ENCODE peak calls at places on chromosomes 12 and 14, in seven cellular contexts. U, B, F, P, N, D and H are unnamed samples. For H3K36me3 and H3K9me3, the result is how much of the 10 kb centered on the place peaks cover.

GRCh38 chr14:61569783-61570182 is 125.5 kb upstream of the HIF1A start:
- DNase-seq in U (peak), B (peak), F (peak), P (no peak), N (peak), D (peak), H (no peak)

GRCh38 chr12:3442397-3442796 is 48.6 kb upstream of the PRMT8 start:
- DNase-seq in U (no peak), B (peak), F (no peak), P (no peak), N (no peak), D (no peak), H (no peak)

GRCh38 chr14:105249175-105250007 is 1.1 kb downstream of the BTBD6 start:
- DNase-seq in U (peak), B (no peak), F (no peak), P (peak), N (no peak), D (no peak), H (peak)

GRCh38 chr14:83047436-83047835 is 1513.8 kb upstream of the SEL1L start:
- DNase-seq in U (no peak), B (no peak), F (no peak), P (no peak), N (no peak), D (no peak), H (no peak)

GRCh38 chr12:93616584-93617101 is 44.2 kb downstream of the SOCS2 start:
- DNase-seq in U (no peak), B (no peak), F (peak), P (no peak), N (no peak), D (no peak), H (no peak)

GRCh38 chr12:77625441-77625840 is 205.3 kb upstream of the NAV3 start:
- DNase-seq in U (no peak), B (no peak), F (no peak), P (no peak), N (no peak), D (no peak), H (no peak)

GRCh38 chr12:30952036-30952435 is 25.5 kb downstream of the TSPAN11 start:
- DNase-seq in U (no peak), B (no peak), F (no peak), P (no peak), N (no peak), D (no peak), H (no peak)

GRCh38 chr12:59787610-59788009 is 191.8 kb downstream of the SLC16A7 start:
- DNase-seq in U (no peak), B (no peak), F (no peak), P (no peak), N (no peak), D (no peak), H (no peak)

GRCh38 chr14:95499354-95499750 is 17.1 kb downstream of the SYNE3 start:
- DNase-seq in U (no peak), B (no peak), F (no peak), P (no peak), N (no peak), D (no peak), H (no peak)

GRCh38 chr14:95498622-95499353 is 17.7 kb downstream of the SYNE3 start:
- DNase-seq in U (no peak), B (no peak), F (no peak), P (peak), N (peak), D (no peak), H (peak)

GRCh38 chr14:95500201-95500681 is 16.2 kb downstream of the SYNE3 start:
- DNase-seq in U (no peak), B (no peak), F (no peak), P (no peak), N (peak), D (no peak), H (peak)

GRCh38 chr14:95502381-95502950 is 14.0 kb downstream of the SYNE3 start:
- DNase-seq in U (no peak), B (no peak), F (no peak), P (peak), N (no peak), D (no peak), H (no peak)

DNA sequence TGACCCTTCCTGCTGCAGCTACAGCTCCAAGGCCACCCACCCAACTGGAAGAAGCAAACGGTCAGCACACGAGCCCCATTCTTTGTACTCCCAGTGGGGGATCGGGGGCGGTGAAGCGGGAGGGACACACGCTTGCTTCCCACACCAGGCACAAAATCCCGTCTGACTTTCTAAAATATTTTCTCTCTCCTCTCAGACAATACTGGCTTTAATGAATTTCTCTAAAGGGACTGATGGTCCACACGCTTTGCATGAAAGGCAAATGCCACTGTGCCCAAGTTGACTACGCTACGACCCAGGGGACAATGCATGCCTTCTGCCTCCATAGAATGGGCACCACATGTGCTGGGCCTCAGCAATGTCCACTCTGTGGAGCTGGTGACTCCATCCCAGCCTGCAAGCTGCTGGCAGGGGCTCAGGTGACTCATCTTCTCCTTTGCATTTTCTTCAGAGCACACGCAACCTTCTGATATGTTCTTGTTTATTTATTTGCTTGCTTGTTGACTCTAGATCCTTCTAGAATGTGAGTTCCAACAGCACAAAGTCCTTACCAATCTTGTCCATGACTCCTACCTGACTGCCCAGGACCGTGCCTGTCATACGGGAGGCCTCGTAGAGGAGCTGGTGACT is 15.6 kb downstream of the SYNE3 start:
- DNase-seq in U (no peak), B (no peak), F (no peak), P (no peak), N (peak), D (no peak), H (peak)
- H3K36me3 ChIP-seq in U (under half), B (under half), F (under half), P (under half), N (under half), D (under half), H (under half)

DNA sequence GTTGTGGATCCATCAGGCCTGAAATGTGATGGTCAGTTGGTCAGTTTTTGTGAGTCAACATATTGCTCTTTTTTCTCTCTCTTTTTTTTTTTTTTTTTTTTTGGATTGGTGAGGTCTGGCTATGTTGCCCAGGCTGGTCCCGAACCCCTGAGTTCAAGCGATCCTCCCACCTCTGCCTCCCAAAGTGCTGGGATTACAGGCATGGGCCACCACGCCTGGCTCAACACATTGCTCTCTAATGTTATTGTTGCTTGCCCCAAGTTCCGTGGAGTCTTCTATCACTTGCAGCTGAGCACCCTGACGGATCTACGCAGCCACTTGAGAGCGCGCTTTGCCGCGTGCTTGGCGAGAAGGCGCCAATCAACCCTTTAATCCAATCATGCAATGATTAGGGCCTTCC is 69.5 kb upstream of the DIO3 start:
- DNase-seq in U (no peak), B (no peak), F (no peak), P (no peak), N (no peak), D (no peak), H (no peak)
- H3K4me3 ChIP-seq in U (no peak), B (no peak), F (no peak), P (no peak), N (no peak), D (no peak), H (no peak)

GRCh38 chr12:38269897-38270296 is 46.7 kb upstream of the ALG10B start:
- DNase-seq in U (no peak), B (no peak), F (no peak), P (no peak), N (no peak), D (no peak), H (no peak)

DNA sequence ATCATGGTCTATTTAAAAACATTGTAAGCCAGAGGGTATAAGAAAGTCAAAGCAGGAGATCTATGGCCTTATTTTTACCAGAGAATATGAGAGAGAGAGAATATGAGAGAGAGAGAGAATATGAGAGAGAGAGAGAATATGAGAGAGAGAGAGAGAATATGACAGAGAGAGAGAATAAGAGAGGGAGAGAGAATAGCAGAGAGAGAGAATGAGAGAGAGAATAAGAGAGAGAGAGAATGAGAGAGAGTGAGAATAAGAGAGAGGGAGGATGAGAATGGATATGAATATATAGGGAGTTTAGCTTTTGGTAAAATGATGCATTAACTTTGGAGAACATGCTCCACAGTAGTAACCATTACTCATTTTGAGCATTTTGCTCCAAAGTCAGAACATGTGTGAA is 48.0 kb upstream of the ALG10B start:
- DNase-seq in U (no peak), B (no peak), F (no peak), P (no peak), N (no peak), D (no peak), H (no peak)
- H3K9me3 ChIP-seq in U (under half), B (under half), F (under half), P (under half), N (under half), D (under half), H (under half)

GRCh38 chr12:131854861-131855476 is 26.8 kb downstream of the MMP17 start:
- DNase-seq in U (no peak), B (no peak), F (no peak), P (no peak), N (peak), D (no peak), H (no peak)
- H3K36me3 ChIP-seq in U (under half), B (under half), F (under half), P (under half), N (under half), D (under half), H (under half)

DNA sequence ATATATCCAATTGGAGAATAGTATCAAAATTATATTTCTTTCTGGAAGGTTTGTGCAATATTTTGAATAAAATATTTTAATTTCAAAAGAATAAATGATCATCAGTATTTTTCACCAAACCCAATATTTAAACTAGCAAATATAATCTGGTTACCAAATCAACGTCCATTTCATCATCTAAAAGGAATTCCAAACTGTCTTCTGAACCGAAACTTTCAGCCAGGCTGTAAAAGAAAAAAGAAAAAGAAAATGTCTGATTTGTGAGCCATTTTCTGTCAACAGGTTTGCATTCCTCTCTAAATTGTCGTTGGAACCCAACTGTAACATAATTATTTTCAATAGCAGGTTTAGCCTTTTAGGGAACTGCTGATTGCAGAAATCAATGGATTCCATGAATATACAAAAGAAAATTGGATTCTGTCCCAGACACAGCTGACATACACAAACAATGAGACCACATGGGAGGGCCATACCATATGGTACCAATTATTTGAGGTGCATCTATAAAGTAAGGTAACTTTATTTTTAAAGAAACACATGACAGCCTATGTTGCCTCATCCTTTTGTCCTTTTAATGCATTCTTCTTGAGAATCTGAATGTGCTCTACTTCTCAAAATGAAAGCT is 22.7 kb downstream of the SNRPF start:
- DNase-seq in U (no peak), B (no peak), F (no peak), P (no peak), N (no peak), D (no peak), H (no peak)
- H3K4me3 ChIP-seq in U (no peak), B (no peak), F (no peak), P (no peak), N (no peak), D (no peak), H (no peak)